ENCODE peak calls at places on chromosomes 2 and 18, in six cellular contexts. E is HCT116, F is H1, J is right lobe of liver, H is IMR-90, M is uterus. Y is an unnamed sample.

GRCh38 chr2:43448011-43448821 is 147.6 kb downstream of the THADA start:
- DNase-seq in H (no peak), M (no peak), E (no peak), F (no peak), J (no peak), Y (no peak)

GRCh38 chr18:23148382-23148781 is 13.1 kb downstream of the CABLES1 start:
- DNase-seq in E (no peak), J (no peak), M (no peak), H (no peak), F (no peak), Y (no peak)

GRCh38 chr18:2681993-2682603 is 26.6 kb downstream of the SMCHD1 start:
- DNase-seq in F (no peak), E (no peak), J (no peak), H (no peak), M (no peak), Y (no peak)

GRCh38 chr2:229714080-229714735 is at the start of gene DNER:
- DNase-seq in H (no peak), M (no peak), J (peak), F (no peak), E (no peak), Y (no peak)

GRCh38 chr2:236941106-236941505 is 144.6 kb upstream of the COPS8 start:
- DNase-seq in H (no peak), M (no peak), F (peak), J (no peak), E (no peak), Y (peak)

GRCh38 chr2:231931481-231931915 is 5.3 kb upstream of the NPPC start:
- DNase-seq in F (no peak), M (peak), J (no peak), E (no peak), H (no peak), Y (peak)

GRCh38 chr2:111716901-111717635 is 166.9 kb downstream of the ANAPC1 start:
- DNase-seq in H (no peak), E (no peak), M (no peak), F (no peak), J (no peak), Y (no peak)

GRCh38 chr2:4258563-4258962 is 555.2 kb downstream of the DCDC2C start:
- DNase-seq in E (no peak), J (no peak), F (no peak), H (no peak), M (no peak), Y (no peak)

GRCh38 chr2:161101406-161101805 is 58.8 kb upstream of the TANK start:
- DNase-seq in F (no peak), J (no peak), H (no peak), M (no peak), E (no peak), Y (no peak)

GRCh38 chr2:42752299-42752698 is 11.6 kb downstream of the OXER1 start:
- DNase-seq in E (no peak), F (no peak), J (no peak), H (no peak), M (no peak), Y (no peak)

GRCh38 chr18:26335139-26335933 is 109.1 kb downstream of the TAF4B start:
- DNase-seq in J (no peak), E (no peak), H (no peak), M (no peak), F (no peak), Y (no peak)

GRCh38 chr18:41966943-41967342 is 11.9 kb downstream of the PIK3C3 start:
- DNase-seq in F (no peak), J (no peak), E (no peak), H (no peak), M (no peak), Y (no peak)

GRCh38 chr2:118856330-118856977 is 9.0 kb upstream of the EN1 start:
- DNase-seq in M (no peak), J (no peak), F (no peak), E (no peak), H (no peak), Y (no peak)

DNA sequence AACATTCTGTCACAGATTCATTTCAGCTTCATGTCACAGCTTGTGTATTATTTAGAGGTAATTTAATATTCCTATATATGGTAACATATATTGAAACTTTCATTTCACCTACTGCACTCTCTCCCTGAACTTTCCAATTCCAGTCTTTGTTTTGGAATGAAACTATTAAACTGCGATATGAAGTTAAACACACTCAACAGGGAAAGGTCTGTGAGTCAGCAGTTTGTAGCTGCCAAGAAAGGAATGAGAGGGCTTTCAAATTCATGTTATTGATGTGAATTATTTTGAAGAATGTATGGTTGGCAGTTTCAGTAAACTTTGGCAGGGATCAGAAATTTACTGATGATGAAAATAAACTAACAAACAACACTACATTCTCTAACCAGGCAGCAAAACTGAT is 148.3 kb downstream of the HNMT start:
- DNase-seq in H (no peak), J (no peak), E (no peak), F (no peak), M (no peak), Y (no peak)
- TF ChIP-seq CTCF in H (no peak), J (no peak), E (no peak), F (no peak), M (no peak), Y (no peak)

DNA sequence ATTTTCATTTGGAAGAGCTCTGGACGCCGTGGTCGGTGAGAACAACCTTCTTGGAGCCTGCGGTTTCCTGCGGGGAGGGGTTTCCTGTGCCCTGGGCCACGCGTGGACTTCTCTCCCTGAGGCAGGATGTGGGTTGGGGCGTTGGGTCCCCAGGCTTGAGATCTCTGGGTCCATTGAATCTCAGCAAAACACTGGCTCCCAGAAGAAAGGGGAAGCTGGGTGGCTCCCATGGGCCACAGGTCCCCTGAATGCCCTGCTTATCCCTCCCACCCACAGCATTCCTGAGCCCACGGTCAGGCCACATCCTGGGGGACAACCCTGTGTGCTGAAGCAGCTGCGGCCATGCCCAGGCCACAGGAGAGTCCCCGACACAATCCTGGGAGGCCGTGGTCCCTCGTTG is 151.2 kb downstream of the TPO start:
- DNase-seq in J (no peak), M (no peak), F (no peak), E (no peak), H (no peak), Y (peak)
- H3K4me3 ChIP-seq in J (no peak), M (no peak), F (no peak), E (no peak), H (no peak), Y (no peak)

GRCh38 chr2:74080346-74080745 is 67.4 kb downstream of the BOLA3 start:
- DNase-seq in J (no peak), M (no peak), E (no peak), F (no peak), H (no peak), Y (no peak)
- TF ChIP-seq POLR2A in J (no peak), M (no peak), E (no peak), F (no peak), H (no peak), Y (no peak)

DNA sequence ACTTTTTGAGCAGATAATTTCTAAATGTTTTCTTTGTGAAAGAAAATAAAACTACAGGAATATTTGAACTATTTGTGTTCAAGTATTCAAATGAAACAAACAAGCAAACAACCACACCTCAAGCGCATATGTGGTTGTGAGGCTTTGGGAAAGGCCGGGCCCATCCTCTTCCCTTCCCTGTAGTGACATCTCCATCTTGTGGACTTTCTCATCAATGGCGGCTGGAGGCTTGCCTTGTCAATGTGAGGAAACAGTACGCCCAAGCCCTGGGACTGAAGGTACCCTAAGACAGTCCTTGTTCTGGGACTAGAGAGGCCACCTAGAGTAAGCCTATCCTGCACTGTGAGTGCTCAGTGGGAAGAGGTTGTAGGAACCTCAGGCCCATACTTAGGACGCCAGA is 166.8 kb downstream of the TPGS2 start:
- DNase-seq in J (no peak), H (peak), F (no peak), M (no peak), E (no peak), Y (no peak)
- TF ChIP-seq CTCF in J (no peak), H (peak), F (peak), M (no peak), E (no peak), Y (no peak)